ENCODE peak calls at places on chromosomes 12 and 14, in six cellular contexts. T, U, X, D, I and B are unnamed samples.

GRCh38 chr12:53289891-53290290 is 5.5 kb upstream of the PFDN5 start:
- DNase-seq in T (no peak), U (no peak), X (no peak), D (no peak), I (no peak), B (no peak)

GRCh38 chr12:64780531-64781373 is 21.5 kb upstream of the GNS start:
- DNase-seq in T (peak; percentile 83), U (peak; percentile 61), X (peak; percentile 46), D (peak; percentile 87), I (peak; percentile 91), B (no peak)

GRCh38 chr12:118356809-118357326 is 15.8 kb downstream of the TAOK3 start:
- DNase-seq in T (no peak), U (no peak), X (no peak), D (no peak), I (no peak), B (peak; percentile 54)

GRCh38 chr12:26711072-26711471 is 121.9 kb downstream of the ITPR2 start:
- DNase-seq in T (no peak), U (peak; percentile 59), X (no peak), D (no peak), I (no peak), B (no peak)

GRCh38 chr12:39905152-39905551 is 200.7 kb downstream of the SLC2A13 start:
- DNase-seq in T (peak; percentile 37), U (peak; percentile 30), X (no peak), D (no peak), I (no peak), B (no peak)

GRCh38 chr14:85437143-85437542 is 92.8 kb upstream of the FLRT2 start:
- DNase-seq in T (no peak), U (peak; percentile 38), X (no peak), D (no peak), I (no peak), B (no peak)

GRCh38 chr12:124718458-124718857 is 145.2 kb downstream of the SCARB1 start:
- DNase-seq in T (no peak), U (no peak), X (no peak), D (no peak), I (no peak), B (no peak)

GRCh38 chr14:94659953-94660946 is 48.1 kb downstream of the SERPINA3 start:
- DNase-seq in T (no peak), U (no peak), X (no peak), D (no peak), I (no peak), B (no peak)

GRCh38 chr12:25135531-25136154 is 59.3 kb downstream of the DNAI7 start:
- DNase-seq in T (no peak), U (no peak), X (peak; percentile 49), D (no peak), I (no peak), B (no peak)

GRCh38 chr12:10582704-10583103 is 30.7 kb downstream of the MAGOHB start:
- DNase-seq in T (no peak), U (no peak), X (no peak), D (no peak), I (no peak), B (no peak)

GRCh38 chr12:72098622-72099021 is 160.0 kb downstream of the TPH2 start:
- DNase-seq in T (no peak), U (no peak), X (no peak), D (no peak), I (no peak), B (no peak)

GRCh38 chr12:117120787-117121186 is 21.6 kb upstream of the TESC start:
- DNase-seq in T (no peak), U (no peak), X (no peak), D (no peak), I (peak; percentile 39), B (no peak)

GRCh38 chr12:93571360-93571853 is 1.1 kb upstream of the SOCS2 start:
- DNase-seq in T (peak; percentile 90), U (peak; percentile 78), X (peak; percentile 88), D (peak; percentile 66), I (peak; percentile 87), B (no peak)

GRCh38 chr12:100987552-100988277 is 193.1 kb downstream of the ANO4 start:
- DNase-seq in T (no peak), U (peak; percentile 68), X (peak; percentile 51), D (no peak), I (no peak), B (peak; percentile 11)

GRCh38 chr12:56152756-56153137 is 360 bp downstream of the MYL6B start:
- DNase-seq in T (peak; percentile 46), U (no peak), X (no peak), D (no peak), I (no peak), B (no peak)

GRCh38 chr12:54404061-54405004 is 14.7 kb downstream of the ITGA5 start:
- DNase-seq in T (no peak), U (peak; percentile 77), X (peak; percentile 70), D (peak; percentile 68), I (no peak), B (no peak)

GRCh38 chr12:9646794-9647622 is 22.5 kb upstream of the CLEC2D start:
- DNase-seq in T (no peak), U (peak; percentile 30), X (no peak), D (no peak), I (no peak), B (no peak)

GRCh38 chr14:50344116-50344775 is 32.1 kb downstream of the DMAC2L start:
- DNase-seq in T (no peak), U (no peak), X (no peak), D (no peak), I (no peak), B (no peak)

GRCh38 chr14:99816217-99816616 is 23.0 kb downstream of the EML1 start:
- DNase-seq in T (no peak), U (no peak), X (no peak), D (no peak), I (no peak), B (no peak)

GRCh38 chr14:69815556-69815955 is 18.5 kb upstream of the SLC10A1 start:
- DNase-seq in T (no peak), U (no peak), X (no peak), D (no peak), I (no peak), B (no peak)
- TF ChIP-seq CTCF in T (no peak), U (no peak), X (no peak), D (no peak), I (no peak), B (no peak)

GRCh38 chr12:105369014-105369413 is 38.5 kb downstream of the C12orf75 start:
- DNase-seq in T (no peak), U (no peak), X (no peak), D (no peak), I (no peak), B (peak; percentile 38)
- TF ChIP-seq CTCF in T (no peak), U (peak; percentile 8), X (no peak), D (no peak), I (no peak), B (peak; percentile 38)

DNA sequence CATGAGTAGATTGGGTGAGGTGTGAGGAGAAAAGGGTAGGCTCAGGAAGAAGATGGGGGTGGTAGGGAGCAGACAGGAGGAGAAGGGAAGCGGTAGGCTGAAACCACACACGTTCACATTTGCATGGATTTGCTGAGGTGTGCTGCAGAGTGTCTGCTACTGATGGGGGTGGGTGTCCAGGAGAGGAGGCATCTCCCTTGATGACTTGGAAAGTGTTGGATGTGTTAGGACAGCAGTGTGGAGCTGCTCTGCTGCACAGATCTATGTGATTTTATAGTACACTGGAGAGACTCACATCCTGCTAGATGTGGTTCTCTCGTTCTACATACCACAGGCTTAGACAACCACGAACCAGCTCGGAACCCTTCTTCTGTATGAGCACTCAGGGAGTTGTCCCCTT is 9.3 kb downstream of the ZFHX2 start:
- DNase-seq in T (no peak), U (no peak), X (no peak), D (no peak), I (no peak), B (no peak)
- TF ChIP-seq CTCF in T (no peak), U (no peak), X (no peak), D (no peak), I (no peak), B (no peak)

DNA sequence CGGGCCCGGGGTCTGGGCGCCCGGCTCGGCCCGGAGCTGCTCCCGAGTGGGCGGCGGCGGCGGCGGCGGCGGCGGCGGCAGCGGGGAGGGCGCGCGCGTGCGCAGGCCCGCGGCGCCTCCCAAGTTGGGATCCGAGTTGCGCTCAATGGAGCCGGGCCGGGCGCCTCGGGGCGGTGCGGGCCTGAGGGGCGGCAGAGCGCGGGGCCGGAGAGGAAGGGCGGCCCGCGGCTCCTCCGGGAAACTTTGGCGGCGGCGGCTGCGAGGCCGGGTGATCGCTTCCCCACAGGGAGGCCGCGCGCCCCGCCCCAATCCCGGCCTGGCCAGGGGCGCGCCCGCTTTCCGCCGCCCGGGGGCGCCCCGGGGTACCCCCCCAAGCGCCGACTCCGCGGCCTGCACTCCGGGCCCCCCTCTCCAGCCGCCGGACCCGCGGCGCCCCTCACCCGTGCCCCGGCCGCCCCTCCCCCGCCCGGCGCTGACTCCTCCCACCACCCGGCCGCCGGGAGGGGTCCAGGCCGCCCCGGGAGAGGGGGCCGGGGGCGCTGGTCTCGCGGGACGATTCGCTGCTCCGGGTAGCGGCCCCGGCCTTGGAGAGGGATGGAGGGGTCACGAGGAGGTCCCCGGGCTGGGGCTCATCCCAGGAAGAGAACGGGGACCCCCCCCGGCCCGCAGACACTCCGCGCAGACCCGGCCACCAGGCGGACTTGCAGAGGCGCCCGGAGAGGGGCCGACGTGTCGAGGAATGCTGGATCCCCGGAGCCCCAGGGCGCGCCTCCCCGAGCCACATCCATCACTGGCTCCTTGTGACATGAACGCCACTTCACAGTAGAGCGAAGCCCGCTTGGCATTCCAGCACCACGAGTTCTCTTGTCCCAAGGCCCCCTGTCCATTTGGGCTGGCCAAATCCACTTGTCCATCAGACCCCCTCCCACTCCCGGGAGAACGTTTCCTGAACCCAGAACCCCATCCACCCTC is at the start of gene RILPL1:
- DNase-seq in T (peak; percentile 56), U (peak; percentile 82), X (peak; percentile 66), D (peak; percentile 41), I (peak; percentile 80), B (no peak)
- TF ChIP-seq CTCF in T (no peak), U (peak; percentile 17), X (peak; percentile 54), D (peak; percentile 13), I (peak; percentile 19), B (peak; percentile 16)

GRCh38 chr12:51374346-51374745 is 16.9 kb downstream of the GALNT6 start:
- DNase-seq in T (no peak), U (no peak), X (no peak), D (no peak), I (no peak), B (no peak)

GRCh38 chr12:51373222-51373621 is 18.0 kb downstream of the GALNT6 start:
- DNase-seq in T (no peak), U (no peak), X (no peak), D (no peak), I (no peak), B (no peak)

GRCh38 chr12:51370667-51371066 is 20.5 kb downstream of the GALNT6 start:
- DNase-seq in T (no peak), U (no peak), X (no peak), D (no peak), I (no peak), B (no peak)

GRCh38 chr12:51371295-51371953 is 19.8 kb downstream of the GALNT6 start:
- DNase-seq in T (no peak), U (peak; percentile 90), X (no peak), D (peak; percentile 62), I (no peak), B (peak; percentile 90)

DNA sequence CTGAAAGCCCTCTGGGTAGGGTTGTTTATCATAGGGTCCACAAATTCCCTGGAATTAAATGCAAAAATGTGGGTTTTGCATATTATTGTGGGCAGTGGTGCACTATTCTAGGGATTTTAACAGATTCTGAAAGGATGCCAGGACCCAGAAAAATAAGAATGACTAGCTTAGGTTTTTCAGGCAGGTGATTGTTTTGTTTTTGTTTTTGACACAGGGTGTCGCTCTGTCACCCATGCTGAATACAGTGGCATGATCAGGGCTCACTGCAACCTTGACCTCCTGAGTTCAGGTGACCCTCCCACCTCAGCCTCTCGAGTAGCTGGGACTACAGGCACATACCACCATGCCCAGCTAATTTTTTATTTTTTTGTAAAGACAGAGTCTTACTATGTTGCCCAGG is 19.2 kb downstream of the GALNT6 start:
- DNase-seq in T (no peak), U (no peak), X (no peak), D (no peak), I (no peak), B (no peak)
- TF ChIP-seq CTCF in T (no peak), U (no peak), X (no peak), D (no peak), I (no peak), B (no peak)